ENCODE peak calls at places on chromosomes 3 and 15, in six cellular contexts. R is transverse colon, A is H4, I is COR-L47, J is iPS DF 6.9, O is gastrocnemius medialis. D is an unnamed sample.

GRCh38 chr15:97196066-97197027 is 764.2 kb upstream of the ARRDC4 start:
- DNase-seq in I (no peak), J (no peak), O (no peak), A (no peak), R (no peak), D (no peak)

GRCh38 chr15:74322558-74323180 is 44.8 kb downstream of the CYP11A1 start:
- DNase-seq in R (peak; percentile 52), J (no peak), O (peak; percentile 29), I (peak; percentile 70), A (peak; percentile 69), D (no peak)

GRCh38 chr15:65094294-65094995 is 17.9 kb downstream of the KBTBD13 start:
- DNase-seq in O (no peak), J (no peak), R (peak; percentile 33), I (no peak), A (no peak), D (no peak)

GRCh38 chr3:123292321-123293310 is 90.9 kb downstream of the SEC22A start:
- DNase-seq in R (no peak), A (no peak), O (no peak), I (no peak), J (no peak), D (no peak)

GRCh38 chr3:3084890-3085289 is 25.3 kb downstream of the IL5RA start:
- DNase-seq in R (no peak), I (no peak), O (no peak), J (no peak), A (no peak), D (no peak)

GRCh38 chr3:183330881-183331280 is 77.8 kb downstream of the B3GNT5 start:
- DNase-seq in O (no peak), I (no peak), A (no peak), J (peak; percentile 45), R (no peak), D (no peak)

GRCh38 chr3:50227390-50228183 is 8.4 kb upstream of the GNAI2 start:
- DNase-seq in O (peak; percentile 78), R (peak; percentile 94), A (peak; percentile 72), I (peak; percentile 82), J (no peak), D (peak; percentile 92)

GRCh38 chr3:134039161-134039862 is 9.6 kb upstream of the SLCO2A1 start:
- DNase-seq in R (peak; percentile 85), J (no peak), A (no peak), I (no peak), O (no peak), D (no peak)

GRCh38 chr15:26561994-26562730 is 210.7 kb downstream of the GABRB3 start:
- DNase-seq in O (no peak), A (no peak), R (no peak), J (no peak), I (no peak), D (no peak)

GRCh38 chr3:147945968-147946519 is 536.9 kb downstream of the ZIC1 start:
- DNase-seq in I (peak; percentile 13), A (peak; percentile 87), O (peak; percentile 3), R (peak; percentile 15), J (peak; percentile 25), D (peak; percentile 11)

GRCh38 chr3:136277634-136278033 is 27.5 kb downstream of the PCCB start:
- DNase-seq in J (peak; percentile 47), A (no peak), I (peak; percentile 92), R (no peak), O (no peak), D (peak; percentile 91)

GRCh38 chr15:64017591-64018163 is 28.6 kb downstream of the DAPK2 start:
- DNase-seq in O (peak; percentile 37), A (no peak), J (no peak), I (no peak), R (no peak), D (no peak)

GRCh38 chr15:69713726-69714559 is 261.3 kb downstream of the RPLP1 start:
- DNase-seq in O (no peak), A (peak; percentile 23), J (no peak), R (peak; percentile 42), I (no peak), D (no peak)

GRCh38 chr3:17639765-17640164 is 102.7 kb downstream of the TBC1D5 start:
- DNase-seq in A (peak; percentile 83), I (no peak), O (peak; percentile 9), J (no peak), R (no peak), D (no peak)

GRCh38 chr3:13715167-13715954 is 164.5 kb downstream of the WNT7A start:
- DNase-seq in I (no peak), A (peak; percentile 2), O (no peak), J (no peak), R (no peak), D (no peak)

GRCh38 chr3:58369876-58370275 is 37.2 kb downstream of the PXK start:
- DNase-seq in R (no peak), O (no peak), A (no peak), I (no peak), J (no peak), D (no peak)

GRCh38 chr3:177622982-177623617 is 425.8 kb upstream of the TBL1XR1 start:
- DNase-seq in O (no peak), J (no peak), R (no peak), A (no peak), I (no peak), D (no peak)

GRCh38 chr3:20047341-20047779 is 7.1 kb downstream of the KAT2B start:
- DNase-seq in A (no peak), O (no peak), R (no peak), J (no peak), I (no peak), D (no peak)

GRCh38 chr3:69090021-69090420 is 5.3 kb downstream of the ARL6IP5 start:
- DNase-seq in J (no peak), A (peak; percentile 15), I (no peak), O (no peak), R (no peak), D (no peak)

GRCh38 chr3:55189359-55189801 is 261.5 kb upstream of the LRTM1 start:
- DNase-seq in J (peak; percentile 18), I (no peak), R (no peak), A (peak; percentile 89), O (no peak), D (no peak)

GRCh38 chr3:20837676-20838302 is 651.8 kb upstream of the SGO1 start:
- DNase-seq in A (no peak), I (peak; percentile 47), O (no peak), R (no peak), J (no peak), D (peak; percentile 35)

GRCh38 chr3:155323063-155323666 is 29.7 kb upstream of the STRIT1 start:
- DNase-seq in O (peak; percentile 33), R (peak; percentile 10), I (peak; percentile 80), J (peak; percentile 68), A (peak; percentile 86), D (peak; percentile 76)

GRCh38 chr3:39668420-39668819 is 141.0 kb upstream of the MYRIP start:
- DNase-seq in J (peak; percentile 9), R (no peak), O (no peak), A (peak; percentile 6), I (peak; percentile 11), D (peak; percentile 20)

GRCh38 chr3:167304077-167304476 is 76.0 kb downstream of the ZBBX start:
- DNase-seq in O (peak; percentile 56), J (no peak), A (peak; percentile 8), R (no peak), I (no peak), D (no peak)

GRCh38 chr15:40430271-40430805 is 10.4 kb upstream of the BAHD1 start:
- DNase-seq in R (peak; percentile 69), O (no peak), A (no peak), J (no peak), I (no peak), D (no peak)

GRCh38 chr15:81292516-81293001 is 31.4 kb downstream of the STARD5 start:
- DNase-seq in O (no peak), A (no peak), J (no peak), R (peak; percentile 71), I (no peak), D (no peak)

GRCh38 chr3:193826126-193826795 is 233.3 kb downstream of the OPA1 start:
- DNase-seq in A (peak; percentile 71), R (peak; percentile 27), O (no peak), J (no peak), I (peak; percentile 29), D (no peak)

GRCh38 chr15:80697316-80697715 is 2.2 kb downstream of the ABHD17C start:
- DNase-seq in I (no peak), A (no peak), R (peak; percentile 41), O (no peak), J (no peak), D (no peak)

GRCh38 chr3:43192028-43192427 is 86.1 kb upstream of the POMGNT2 start:
- DNase-seq in J (no peak), I (no peak), R (no peak), O (no peak), A (no peak), D (no peak)

GRCh38 chr15:31304736-31305365 is 21.8 kb upstream of the KLF13 start:
- DNase-seq in R (no peak), J (no peak), O (no peak), A (no peak), I (peak; percentile 91), D (no peak)

GRCh38 chr15:70269991-70270751 is 172.5 kb upstream of the TLE3 start:
- DNase-seq in R (peak; percentile 19), A (no peak), I (no peak), J (no peak), O (peak; percentile 13), D (no peak)

GRCh38 chr3:124781706-124782376 is 51.6 kb downstream of the UMPS start:
- DNase-seq in I (no peak), A (no peak), R (peak; percentile 40), J (no peak), O (no peak), D (no peak)

GRCh38 chr3:45907769-45908705 is 21.7 kb downstream of the CCR9 start:
- DNase-seq in O (no peak), I (no peak), R (no peak), A (no peak), J (no peak), D (no peak)